ENCODE peak calls at places on chromosomes 5 and 9, in ten cellular contexts. H, S, J, K, W, N, B, T, V and R are unnamed samples.
A peak's percentile ranks its signal among the peaks of the same experiment; 100 is the strongest.

GRCh38 chr5:36507332-36507952 is 99.0 kb upstream of the SLC1A3 start:
- DNase-seq in H (peak; percentile 48), S (peak; percentile 80), J (peak; percentile 79), K (peak; percentile 60), W (peak; percentile 92), N (peak; percentile 66), B (peak; percentile 91), T (peak; percentile 80), V (peak; percentile 74), R (peak; percentile 43)

GRCh38 chr9:75967556-75967955 is 77.1 kb downstream of the PCSK5 start:
- DNase-seq in H (no peak), S (no peak), J (no peak), K (no peak), W (no peak), N (no peak), B (no peak), T (no peak), V (no peak), R (no peak)

GRCh38 chr5:179377421-179378115 is 32.3 kb upstream of the ADAMTS2 start:
- DNase-seq in H (no peak), S (no peak), J (no peak), K (peak; percentile 19), W (no peak), N (peak; percentile 93), B (peak; percentile 21), T (no peak), V (no peak), R (no peak)

GRCh38 chr9:34588671-34589370 is 703 bp downstream of the CNTFR start:
- DNase-seq in H (no peak), S (no peak), J (no peak), K (no peak), W (no peak), N (no peak), B (no peak), T (peak; percentile 45), V (no peak), R (no peak)

GRCh38 chr9:120236596-120236995 is 343.4 kb downstream of the CDK5RAP2 start:
- DNase-seq in H (no peak), S (no peak), J (no peak), K (no peak), W (no peak), N (no peak), B (no peak), T (no peak), V (no peak), R (no peak)

GRCh38 chr9:33661186-33661585 is 134.2 kb upstream of the PRSS3 start:
- DNase-seq in H (no peak), S (no peak), J (peak; percentile 17), K (no peak), W (no peak), N (no peak), B (no peak), T (no peak), V (no peak), R (no peak)

GRCh38 chr9:123302348-123303214 is 34.2 kb upstream of the STRBP start:
- DNase-seq in H (no peak), S (no peak), J (peak; percentile 8), K (no peak), W (no peak), N (peak; percentile 19), B (peak; percentile 27), T (no peak), V (no peak), R (no peak)

GRCh38 chr5:167970002-167970401 is 321.4 kb upstream of the WWC1 start:
- DNase-seq in H (no peak), S (no peak), J (peak; percentile 26), K (peak; percentile 15), W (no peak), N (no peak), B (no peak), T (no peak), V (no peak), R (no peak)

GRCh38 chr5:17828709-17829108 is 194.4 kb downstream of the TAF11L14 start:
- DNase-seq in H (no peak), S (no peak), J (no peak), K (no peak), W (no peak), N (no peak), B (no peak), T (no peak), V (no peak), R (no peak)

GRCh38 chr5:16600949-16601348 is 15.8 kb downstream of the RETREG1 start:
- DNase-seq in H (no peak), S (no peak), J (peak; percentile 8), K (no peak), W (no peak), N (no peak), B (no peak), T (no peak), V (no peak), R (no peak)

GRCh38 chr9:129561594-129562281 is 59.2 kb downstream of the C9orf50 start:
- DNase-seq in H (no peak), S (no peak), J (peak; percentile 42), K (no peak), W (no peak), N (peak; percentile 78), B (no peak), T (peak; percentile 43), V (peak; percentile 60), R (no peak)

DNA sequence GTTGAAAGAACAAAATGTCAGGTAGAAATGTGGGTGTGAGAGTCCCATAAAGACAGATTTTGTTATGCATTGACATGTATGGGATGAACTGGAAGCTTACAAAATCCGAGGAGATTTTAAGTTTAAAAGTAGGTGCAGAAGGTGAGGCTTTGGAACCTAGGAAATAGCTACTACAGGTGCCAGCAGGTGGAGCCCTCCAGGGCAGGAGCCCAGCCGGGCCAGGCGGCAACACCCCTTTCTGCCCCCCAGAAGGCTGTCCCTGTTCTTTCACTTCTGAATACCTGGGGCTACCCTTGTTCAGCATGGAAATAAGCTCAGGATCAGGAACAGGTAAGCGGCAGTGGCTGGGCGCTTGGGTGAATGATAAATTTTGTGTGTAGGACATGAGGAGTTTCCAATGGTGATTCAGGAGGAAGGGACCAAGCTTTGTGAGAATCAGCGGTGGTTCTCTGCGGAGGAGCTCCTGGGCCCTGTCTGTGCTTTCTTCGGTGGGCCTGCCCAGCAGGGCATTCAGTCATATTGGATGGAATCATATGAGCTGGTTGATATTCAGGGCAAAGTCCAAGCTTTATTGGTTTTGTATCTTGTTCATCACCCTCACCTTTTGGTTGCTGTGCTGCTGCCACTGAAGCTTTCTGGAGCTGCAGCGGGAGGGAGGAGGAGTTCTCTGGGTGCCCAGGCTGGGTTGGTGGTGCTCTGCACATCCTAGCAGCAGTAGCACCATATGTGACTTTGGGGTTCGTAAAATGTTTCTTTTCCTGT is 12.3 kb downstream of the PCBD2 start:
- DNase-seq in H (no peak), S (no peak), J (no peak), K (no peak), W (no peak), N (peak; percentile 35), B (no peak), T (no peak), V (no peak), R (no peak)
- TF ChIP-seq CTCF in H (peak; percentile 66), S (peak; percentile 49), J (peak; percentile 20), K (no peak), W (no peak), N (peak; percentile 17), B (peak; percentile 26), T (peak; percentile 7), V (no peak), R (no peak)

DNA sequence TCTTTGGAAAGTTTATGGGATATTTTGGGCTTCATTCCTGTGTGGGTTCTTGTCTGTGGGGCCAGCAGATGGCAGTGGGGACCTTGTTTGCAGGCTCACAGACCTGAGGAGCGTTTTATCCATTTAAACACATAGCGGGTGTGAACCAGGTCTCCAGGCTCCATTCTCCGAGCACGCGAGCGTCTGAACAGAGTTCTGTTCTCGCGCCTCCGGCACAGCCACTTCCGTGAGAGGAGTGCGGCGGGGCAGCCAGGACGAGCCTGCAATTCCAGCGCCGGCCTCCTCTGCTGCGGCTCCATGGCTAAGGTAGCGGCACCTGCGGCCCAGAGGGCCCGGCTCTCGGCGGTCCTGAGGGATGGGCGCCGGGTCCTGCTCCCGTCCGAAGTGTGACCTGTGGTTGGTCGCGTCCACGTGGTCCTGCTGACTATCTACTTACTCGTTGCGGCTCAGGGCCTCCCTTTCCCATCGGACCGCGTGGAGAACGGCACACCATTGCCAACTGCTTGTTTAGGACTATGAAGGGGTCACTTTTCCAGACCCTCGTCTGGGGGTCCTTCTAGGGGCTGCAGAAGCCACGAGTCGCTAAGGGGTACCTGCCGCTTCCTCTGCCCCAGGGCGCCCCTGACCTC is 7.3 kb downstream of the NRARP start:
- DNase-seq in H (no peak), S (no peak), J (peak; percentile 68), K (no peak), W (no peak), N (peak; percentile 98), B (no peak), T (peak; percentile 20), V (no peak), R (peak; percentile 68)
- TF ChIP-seq CTCF in H (no peak), S (peak; percentile 45), J (no peak), K (peak; percentile 14), W (no peak), N (peak; percentile 44), B (peak; percentile 7), T (no peak), V (no peak), R (no peak)

DNA sequence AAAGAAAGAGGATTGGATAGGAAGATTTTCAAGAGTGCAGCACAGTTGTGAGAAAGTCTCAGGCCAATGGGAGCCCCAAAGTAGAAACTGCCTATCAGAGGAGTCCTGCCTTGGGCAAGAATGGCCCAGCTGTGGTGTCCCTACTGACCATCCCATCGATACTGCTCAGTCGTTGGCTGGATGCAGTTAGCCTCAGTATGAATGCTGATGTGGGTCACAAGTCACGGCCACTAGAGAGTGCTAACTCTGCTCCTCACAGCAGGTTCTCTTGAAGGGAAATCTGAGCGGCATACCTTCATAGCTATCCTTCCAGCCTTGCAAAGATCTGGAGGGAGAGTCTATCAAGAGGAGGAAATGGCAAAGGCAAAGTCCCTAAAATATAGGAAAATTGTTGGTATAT is 11.6 kb upstream of the CETN3 start:
- DNase-seq in H (no peak), S (no peak), J (peak; percentile 18), K (no peak), W (no peak), N (no peak), B (no peak), T (peak; percentile 17), V (no peak), R (no peak)
- TF ChIP-seq CTCF in H (no peak), S (no peak), J (peak; percentile 20), K (peak; percentile 28), W (no peak), N (peak; percentile 43), B (no peak), T (no peak), V (no peak), R (no peak)

DNA sequence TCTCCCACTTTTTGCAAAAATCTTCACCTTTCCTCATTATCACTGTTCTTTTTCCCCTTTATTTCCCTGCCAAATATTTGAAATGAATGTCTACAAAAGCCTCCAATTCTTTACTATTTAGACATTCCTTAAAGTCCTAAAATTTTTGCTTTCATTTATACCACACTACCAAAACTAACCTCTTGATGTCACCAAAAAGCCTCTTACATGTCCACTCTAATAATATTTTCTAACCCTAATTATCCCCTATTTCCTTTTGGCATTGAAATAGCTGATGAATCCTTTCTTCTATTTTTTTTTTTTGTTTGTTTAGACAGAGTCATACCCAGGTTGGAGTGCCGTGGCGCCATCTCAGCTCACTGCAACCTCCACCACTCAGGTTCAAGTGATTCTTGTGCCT is 32.3 kb upstream of the NRG2 start:
- DNase-seq in H (no peak), S (no peak), J (peak; percentile 31), K (peak; percentile 21), W (no peak), N (no peak), B (no peak), T (no peak), V (no peak), R (no peak)
- TF ChIP-seq CTCF in H (peak; percentile 58), S (peak; percentile 40), J (no peak), K (no peak), W (no peak), N (peak; percentile 44), B (peak; percentile 4), T (no peak), V (no peak), R (no peak)